ENCODE peak calls at places on chromosome 2, in seven cellular contexts. One of them, this sample, is unnamed.

GRCh38 chr2:128319773-128320608 is 1.3 kb upstream of the HS6ST1 start:
- DNase-seq in MM.1S: no peak
- DNase-seq in fibroblast of pulmonary artery: no peak
- DNase-seq in fibroblast of villous mesenchyme: no peak
- DNase-seq in pancreas: no peak
- DNase-seq in neuronal stem cell: no peak
- DNase-seq in NCI-H2029: no peak
- DNase-seq in this sample: peak

GRCh38 chr2:189165656-189166380 is 13.7 kb downstream of the COL5A2 start:
- DNase-seq in MM.1S: no peak
- DNase-seq in fibroblast of pulmonary artery: no peak
- DNase-seq in fibroblast of villous mesenchyme: no peak
- DNase-seq in pancreas: no peak
- DNase-seq in neuronal stem cell: no peak
- DNase-seq in NCI-H2029: no peak
- DNase-seq in this sample: no peak

GRCh38 chr2:169363570-169364150 is 1.3 kb upstream of the LRP2 start:
- DNase-seq in MM.1S: peak
- DNase-seq in fibroblast of pulmonary artery: peak
- DNase-seq in fibroblast of villous mesenchyme: no peak
- DNase-seq in pancreas: peak
- DNase-seq in neuronal stem cell: peak
- DNase-seq in NCI-H2029: no peak
- DNase-seq in this sample: no peak

GRCh38 chr2:109136542-109136941 is 7.5 kb downstream of the SH3RF3 start:
- DNase-seq in MM.1S: no peak
- DNase-seq in fibroblast of pulmonary artery: no peak
- DNase-seq in fibroblast of villous mesenchyme: no peak
- DNase-seq in pancreas: no peak
- DNase-seq in neuronal stem cell: no peak
- DNase-seq in NCI-H2029: no peak
- DNase-seq in this sample: no peak

GRCh38 chr2:26423750-26424149 is 22.0 kb downstream of the DRC1 start:
- DNase-seq in MM.1S: no peak
- DNase-seq in fibroblast of pulmonary artery: no peak
- DNase-seq in fibroblast of villous mesenchyme: no peak
- DNase-seq in pancreas: no peak
- DNase-seq in neuronal stem cell: no peak
- DNase-seq in NCI-H2029: no peak
- DNase-seq in this sample: no peak

GRCh38 chr2:68734688-68735525 is at the start of gene ARHGAP25:
- DNase-seq in MM.1S: peak
- DNase-seq in fibroblast of pulmonary artery: no peak
- DNase-seq in fibroblast of villous mesenchyme: peak
- DNase-seq in pancreas: no peak
- DNase-seq in neuronal stem cell: no peak
- DNase-seq in NCI-H2029: no peak
- DNase-seq in this sample: no peak

GRCh38 chr2:10552871-10553245 is 104.7 kb upstream of the ODC1 start:
- DNase-seq in MM.1S: no peak
- DNase-seq in fibroblast of pulmonary artery: no peak
- DNase-seq in fibroblast of villous mesenchyme: no peak
- DNase-seq in pancreas: no peak
- DNase-seq in neuronal stem cell: no peak
- DNase-seq in NCI-H2029: no peak
- DNase-seq in this sample: no peak

GRCh38 chr2:26724004-26724750 is 31.7 kb downstream of the KCNK3 start:
- DNase-seq in MM.1S: no peak
- DNase-seq in fibroblast of pulmonary artery: peak
- DNase-seq in fibroblast of villous mesenchyme: peak
- DNase-seq in pancreas: peak
- DNase-seq in neuronal stem cell: no peak
- DNase-seq in NCI-H2029: no peak
- DNase-seq in this sample: peak

GRCh38 chr2:28764909-28765308 is 13.3 kb downstream of the PPP1CB start:
- DNase-seq in MM.1S: no peak
- DNase-seq in fibroblast of pulmonary artery: no peak
- DNase-seq in fibroblast of villous mesenchyme: no peak
- DNase-seq in pancreas: no peak
- DNase-seq in neuronal stem cell: no peak
- DNase-seq in NCI-H2029: no peak
- DNase-seq in this sample: no peak

GRCh38 chr2:64807417-64807816 is 153.7 kb upstream of the SERTAD2 start:
- DNase-seq in MM.1S: peak
- DNase-seq in fibroblast of pulmonary artery: peak
- DNase-seq in fibroblast of villous mesenchyme: peak
- DNase-seq in pancreas: no peak
- DNase-seq in neuronal stem cell: no peak
- DNase-seq in NCI-H2029: no peak
- DNase-seq in this sample: peak

GRCh38 chr2:129492528-129492927 is 486.9 kb upstream of the RAB6C start:
- DNase-seq in MM.1S: no peak
- DNase-seq in fibroblast of pulmonary artery: no peak
- DNase-seq in fibroblast of villous mesenchyme: no peak
- DNase-seq in pancreas: no peak
- DNase-seq in neuronal stem cell: no peak
- DNase-seq in NCI-H2029: no peak
- DNase-seq in this sample: no peak

GRCh38 chr2:38652431-38653273 is 13.3 kb upstream of the GALM start:
- DNase-seq in MM.1S: peak
- DNase-seq in fibroblast of pulmonary artery: no peak
- DNase-seq in fibroblast of villous mesenchyme: peak
- DNase-seq in pancreas: no peak
- DNase-seq in neuronal stem cell: no peak
- DNase-seq in NCI-H2029: no peak
- DNase-seq in this sample: no peak

GRCh38 chr2:211045025-211045424 is 488.6 kb downstream of the CPS1 start:
- DNase-seq in MM.1S: peak
- DNase-seq in fibroblast of pulmonary artery: no peak
- DNase-seq in fibroblast of villous mesenchyme: no peak
- DNase-seq in pancreas: no peak
- DNase-seq in neuronal stem cell: no peak
- DNase-seq in NCI-H2029: no peak
- DNase-seq in this sample: peak

GRCh38 chr2:152369176-152369860 is 34.3 kb downstream of the FMNL2 start:
- DNase-seq in MM.1S: no peak
- DNase-seq in fibroblast of pulmonary artery: peak
- DNase-seq in fibroblast of villous mesenchyme: peak
- DNase-seq in pancreas: no peak
- DNase-seq in neuronal stem cell: no peak
- DNase-seq in NCI-H2029: no peak
- DNase-seq in this sample: no peak

GRCh38 chr2:74573747-74574562 is 19.4 kb downstream of the DOK1 start:
- DNase-seq in MM.1S: peak
- DNase-seq in fibroblast of pulmonary artery: peak
- DNase-seq in fibroblast of villous mesenchyme: no peak
- DNase-seq in pancreas: no peak
- DNase-seq in neuronal stem cell: no peak
- DNase-seq in NCI-H2029: no peak
- DNase-seq in this sample: peak

GRCh38 chr2:55415300-55415699 is 4.4 kb downstream of the CCDC88A start:
- DNase-seq in MM.1S: no peak
- DNase-seq in fibroblast of pulmonary artery: no peak
- DNase-seq in fibroblast of villous mesenchyme: no peak
- DNase-seq in pancreas: no peak
- DNase-seq in neuronal stem cell: no peak
- DNase-seq in NCI-H2029: no peak
- DNase-seq in this sample: no peak

GRCh38 chr2:15170068-15170775 is 390.9 kb downstream of the NBAS start:
- DNase-seq in MM.1S: no peak
- DNase-seq in fibroblast of pulmonary artery: peak
- DNase-seq in fibroblast of villous mesenchyme: no peak
- DNase-seq in pancreas: no peak
- DNase-seq in neuronal stem cell: no peak
- DNase-seq in NCI-H2029: no peak
- DNase-seq in this sample: no peak

GRCh38 chr2:222859786-222860726 is 780 bp upstream of the ACSL3 start:
- DNase-seq in MM.1S: no peak
- DNase-seq in fibroblast of pulmonary artery: peak
- DNase-seq in fibroblast of villous mesenchyme: peak
- DNase-seq in pancreas: peak
- DNase-seq in neuronal stem cell: peak
- DNase-seq in NCI-H2029: no peak
- DNase-seq in this sample: peak

GRCh38 chr2:98467082-98467536 is 22.5 kb downstream of the INPP4A start:
- DNase-seq in MM.1S: no peak
- DNase-seq in fibroblast of pulmonary artery: no peak
- DNase-seq in fibroblast of villous mesenchyme: no peak
- DNase-seq in pancreas: no peak
- DNase-seq in neuronal stem cell: no peak
- DNase-seq in NCI-H2029: no peak
- DNase-seq in this sample: no peak

This sample was measured in A673.